ENCODE peak calls at places on chromosomes 7 and 10, in ten cellular contexts. F is GM23338, V is brain microvascular endothelial cell, W is Peyer's patch, O is heart right ventricle, G is astrocyte, R is fibroblast of lung, Y is tibial artery, S is right atrium auricular region, L is body of pancreas. K is an unnamed sample.

GRCh38 chr10:4778761-4779160 is 47.2 kb upstream of the AKR1E2 start:
- DNase-seq in F (no peak), V (no peak), W (no peak), O (no peak), G (no peak), R (no peak), Y (no peak), S (no peak), L (no peak), K (no peak)

GRCh38 chr7:31958216-31958615 is 112.0 kb downstream of the PDE1C start:
- DNase-seq in F (no peak), V (no peak), W (no peak), O (no peak), G (peak), R (peak), Y (no peak), S (no peak), L (no peak), K (peak)

GRCh38 chr7:107613439-107613838 is 33.4 kb downstream of the BCAP29 start:
- DNase-seq in F (no peak), V (no peak), W (no peak), O (no peak), G (no peak), R (no peak), Y (no peak), S (no peak), L (no peak), K (no peak)

GRCh38 chr10:98085238-98085637 is 49.2 kb upstream of the R3HCC1L start:
- DNase-seq in F (no peak), V (no peak), W (no peak), O (no peak), G (no peak), R (no peak), Y (no peak), S (no peak), L (no peak), K (no peak)

GRCh38 chr10:60827791-60828488 is 49.7 kb downstream of the CDK1 start:
- DNase-seq in F (peak), V (peak), W (no peak), O (peak), G (peak), R (no peak), Y (no peak), S (no peak), L (no peak), K (no peak)

GRCh38 chr7:124784879-124785818 is 19.6 kb upstream of the GPR37 start:
- DNase-seq in F (peak), V (peak), W (no peak), O (no peak), G (peak), R (peak), Y (no peak), S (no peak), L (peak), K (peak)

GRCh38 chr10:6647811-6648526 is 67.9 kb upstream of the PRKCQ start:
- DNase-seq in F (peak), V (peak), W (no peak), O (peak), G (peak), R (peak), Y (no peak), S (no peak), L (peak), K (no peak)

GRCh38 chr10:99659868-99660366 is 608 bp downstream of the ENTPD7 start:
- DNase-seq in F (peak), V (no peak), W (peak), O (no peak), G (no peak), R (no peak), Y (no peak), S (no peak), L (no peak), K (no peak)

GRCh38 chr10:27052646-27053045 is 47.6 kb downstream of the ANKRD26 start:
- DNase-seq in F (no peak), V (no peak), W (no peak), O (no peak), G (no peak), R (no peak), Y (no peak), S (no peak), L (no peak), K (no peak)

GRCh38 chr10:59434463-59435326 is 72.3 kb upstream of the FAM13C start:
- DNase-seq in F (no peak), V (peak), W (no peak), O (no peak), G (peak), R (peak), Y (no peak), S (no peak), L (no peak), K (no peak)

GRCh38 chr10:12051241-12051640 is 8.6 kb upstream of the UPF2 start:
- DNase-seq in F (no peak), V (no peak), W (no peak), O (no peak), G (no peak), R (no peak), Y (no peak), S (no peak), L (no peak), K (no peak)

GRCh38 chr7:104950754-104951153 is 63.3 kb upstream of the KMT2E start:
- DNase-seq in F (no peak), V (no peak), W (no peak), O (no peak), G (no peak), R (peak), Y (no peak), S (no peak), L (no peak), K (no peak)

GRCh38 chr7:135706038-135706742 is 21.8 kb downstream of the SLC13A4 start:
- DNase-seq in F (no peak), V (no peak), W (no peak), O (no peak), G (no peak), R (peak), Y (no peak), S (no peak), L (no peak), K (no peak)

GRCh38 chr10:133230387-133231195 is 574 bp downstream of the UTF1 start:
- DNase-seq in F (peak), V (no peak), W (no peak), O (no peak), G (no peak), R (no peak), Y (no peak), S (no peak), L (no peak), K (no peak)

GRCh38 chr10:78300526-78300925 is 266.9 kb downstream of the RPS24 start:
- DNase-seq in F (no peak), V (no peak), W (no peak), O (no peak), G (no peak), R (no peak), Y (no peak), S (no peak), L (no peak), K (no peak)

GRCh38 chr7:148084138-148084537 is 506.4 kb upstream of the C7orf33 start:
- DNase-seq in F (peak), V (peak), W (no peak), O (peak), G (no peak), R (peak), Y (no peak), S (no peak), L (peak), K (no peak)

GRCh38 chr7:69429817-69430501 is 168.3 kb upstream of the AUTS2 start:
- DNase-seq in F (peak), V (no peak), W (peak), O (peak), G (peak), R (peak), Y (peak), S (no peak), L (no peak), K (no peak)

GRCh38 chr10:22959292-22959691 is 31.4 kb downstream of the ARMC3 start:
- DNase-seq in F (no peak), V (no peak), W (no peak), O (no peak), G (no peak), R (no peak), Y (no peak), S (no peak), L (no peak), K (no peak)

GRCh38 chr7:44218418-44219201 is 17.8 kb downstream of the YKT6 start:
- DNase-seq in F (peak), V (no peak), W (no peak), O (no peak), G (no peak), R (no peak), Y (no peak), S (no peak), L (no peak), K (no peak)

GRCh38 chr7:74134117-74134539 is 40.0 kb upstream of the EIF4H start:
- DNase-seq in F (no peak), V (no peak), W (no peak), O (no peak), G (peak), R (no peak), Y (no peak), S (no peak), L (no peak), K (no peak)

GRCh38 chr10:29591416-29591968 is 43.3 kb downstream of the SVIL start:
- DNase-seq in F (no peak), V (no peak), W (no peak), O (no peak), G (no peak), R (peak), Y (no peak), S (no peak), L (no peak), K (no peak)

GRCh38 chr7:77811895-77812685 is 13.5 kb downstream of the PHTF2 start:
- DNase-seq in F (no peak), V (no peak), W (no peak), O (no peak), G (peak), R (peak), Y (no peak), S (no peak), L (no peak), K (peak)

GRCh38 chr10:8294779-8295178 is 240.3 kb downstream of the GATA3 start:
- DNase-seq in F (no peak), V (no peak), W (no peak), O (no peak), G (no peak), R (no peak), Y (no peak), S (no peak), L (no peak), K (no peak)

GRCh38 chr7:127976056-127976455 is 55.2 kb downstream of the LRRC4 start:
- DNase-seq in F (no peak), V (no peak), W (peak), O (no peak), G (peak), R (peak), Y (no peak), S (no peak), L (no peak), K (no peak)

GRCh38 chr7:102845351-102845750 is 67.4 kb upstream of the LRRC17 start:
- DNase-seq in F (no peak), V (no peak), W (no peak), O (no peak), G (no peak), R (no peak), Y (no peak), S (no peak), L (no peak), K (no peak)

GRCh38 chr10:12848439-12849173 is 152.9 kb downstream of the CCDC3 start:
- DNase-seq in F (no peak), V (no peak), W (no peak), O (no peak), G (no peak), R (no peak), Y (no peak), S (peak), L (no peak), K (no peak)

GRCh38 chr10:26739087-26739631 is 41.7 kb downstream of the PDSS1 start:
- DNase-seq in F (no peak), V (no peak), W (no peak), O (no peak), G (no peak), R (no peak), Y (no peak), S (no peak), L (no peak), K (no peak)

GRCh38 chr10:27383595-27384542 is 120.2 kb upstream of the RAB18 start:
- DNase-seq in F (no peak), V (no peak), W (no peak), O (no peak), G (peak), R (no peak), Y (no peak), S (no peak), L (no peak), K (no peak)

GRCh38 chr10:51888263-51888662 is 188.9 kb upstream of the CSTF2T start:
- DNase-seq in F (no peak), V (no peak), W (no peak), O (no peak), G (no peak), R (no peak), Y (no peak), S (no peak), L (no peak), K (no peak)

GRCh38 chr7:36054642-36055041 is 98.4 kb upstream of the EEPD1 start:
- DNase-seq in F (no peak), V (no peak), W (no peak), O (no peak), G (no peak), R (no peak), Y (no peak), S (no peak), L (no peak), K (no peak)

GRCh38 chr10:108957681-108958080 is 965.6 kb downstream of the XPNPEP1 start:
- DNase-seq in F (no peak), V (no peak), W (no peak), O (no peak), G (peak), R (peak), Y (peak), S (no peak), L (no peak), K (no peak)

GRCh38 chr10:24115403-24115802 is 93.5 kb upstream of the KIAA1217 start:
- DNase-seq in F (no peak), V (no peak), W (no peak), O (peak), G (no peak), R (no peak), Y (no peak), S (no peak), L (no peak), K (no peak)

GRCh38 chr7:91355680-91356435 is 91.6 kb downstream of the FZD1 start:
- DNase-seq in F (peak), V (no peak), W (no peak), O (no peak), G (no peak), R (no peak), Y (no peak), S (no peak), L (no peak), K (no peak)

GRCh38 chr7:135512135-135512887 is 2.4 kb upstream of the CNOT4 start:
- DNase-seq in F (peak), V (peak), W (no peak), O (peak), G (peak), R (peak), Y (no peak), S (peak), L (no peak), K (no peak)

GRCh38 chr10:73648252-73648651 is 7.0 kb upstream of the MYOZ1 start:
- DNase-seq in F (peak), V (no peak), W (no peak), O (no peak), G (no peak), R (peak), Y (no peak), S (peak), L (no peak), K (no peak)
- H3K4me3 ChIP-seq in F (peak), V (peak), W (peak), O (peak), G (peak), R (no peak), Y (peak), S (peak), L (peak), K (peak)

DNA sequence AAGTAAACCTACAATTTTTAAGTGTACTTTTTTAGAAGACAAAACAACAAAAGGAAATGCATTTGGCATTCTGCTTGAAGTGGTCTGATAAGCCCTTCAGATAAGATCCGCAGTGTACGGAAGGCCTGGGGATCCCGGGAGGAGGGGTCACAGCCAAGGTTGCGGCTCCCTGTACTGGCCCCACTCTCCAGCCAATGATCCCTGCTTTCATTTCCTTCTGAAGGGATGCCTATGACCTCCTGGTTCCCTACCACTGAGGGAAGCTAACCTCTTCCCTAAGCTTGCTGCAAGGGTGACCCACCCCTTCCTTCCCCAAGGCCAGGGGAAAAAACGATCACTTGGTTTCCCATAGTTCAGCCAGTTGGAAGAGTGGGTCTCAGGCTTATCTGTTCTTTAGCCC is 5.3 kb downstream of the DENND2A start:
- DNase-seq in F (peak), V (no peak), W (no peak), O (no peak), G (no peak), R (no peak), Y (no peak), S (no peak), L (no peak), K (no peak)
- H3K27ac ChIP-seq in F (peak), V (no peak), W (no peak), O (peak), G (no peak), R (no peak), Y (no peak), S (peak), L (no peak), K (no peak)

GRCh38 chr7:25995893-25996529 is 156.0 kb upstream of the NFE2L3 start:
- DNase-seq in F (peak), V (no peak), W (no peak), O (no peak), G (no peak), R (no peak), Y (no peak), S (no peak), L (peak), K (no peak)
- TF ChIP-seq CTCF in F (peak), V (no peak), W (no peak), O (no peak), G (no peak), R (no peak), Y (no peak), S (no peak), L (peak), K (no peak)

GRCh38 chr10:93438796-93439253 is 43.3 kb downstream of the MYOF start:
- DNase-seq in F (peak), V (peak), W (no peak), O (peak), G (no peak), R (no peak), Y (no peak), S (no peak), L (peak), K (no peak)
- H3K4me3 ChIP-seq in F (peak), V (no peak), W (no peak), O (no peak), G (no peak), R (no peak), Y (no peak), S (no peak), L (no peak), K (no peak)

DNA sequence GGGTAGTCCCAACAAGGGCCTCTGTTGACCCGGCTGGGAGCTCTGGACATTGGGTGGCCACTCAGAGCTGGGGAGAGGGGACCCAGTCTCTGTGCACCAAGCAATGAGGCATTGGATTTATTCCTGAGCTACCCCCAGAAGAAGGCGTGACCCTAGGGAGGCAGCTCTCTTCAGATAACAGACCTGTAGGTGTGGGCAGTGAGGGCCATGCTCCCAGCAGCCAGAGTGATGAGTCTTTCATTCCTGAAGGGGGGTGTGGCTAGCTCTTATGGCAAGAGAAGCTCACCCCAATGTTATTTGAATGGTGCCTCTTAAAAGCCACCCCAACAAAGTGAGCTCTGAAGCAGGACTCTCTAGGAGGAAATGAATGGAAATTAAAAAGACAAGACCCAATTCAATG is 20.3 kb downstream of the TEX36 start:
- DNase-seq in F (no peak), V (peak), W (no peak), O (no peak), G (peak), R (no peak), Y (no peak), S (no peak), L (no peak), K (no peak)
- H3K27ac ChIP-seq in F (no peak), V (no peak), W (no peak), O (no peak), G (peak), R (peak), Y (no peak), S (no peak), L (no peak), K (no peak)

DNA sequence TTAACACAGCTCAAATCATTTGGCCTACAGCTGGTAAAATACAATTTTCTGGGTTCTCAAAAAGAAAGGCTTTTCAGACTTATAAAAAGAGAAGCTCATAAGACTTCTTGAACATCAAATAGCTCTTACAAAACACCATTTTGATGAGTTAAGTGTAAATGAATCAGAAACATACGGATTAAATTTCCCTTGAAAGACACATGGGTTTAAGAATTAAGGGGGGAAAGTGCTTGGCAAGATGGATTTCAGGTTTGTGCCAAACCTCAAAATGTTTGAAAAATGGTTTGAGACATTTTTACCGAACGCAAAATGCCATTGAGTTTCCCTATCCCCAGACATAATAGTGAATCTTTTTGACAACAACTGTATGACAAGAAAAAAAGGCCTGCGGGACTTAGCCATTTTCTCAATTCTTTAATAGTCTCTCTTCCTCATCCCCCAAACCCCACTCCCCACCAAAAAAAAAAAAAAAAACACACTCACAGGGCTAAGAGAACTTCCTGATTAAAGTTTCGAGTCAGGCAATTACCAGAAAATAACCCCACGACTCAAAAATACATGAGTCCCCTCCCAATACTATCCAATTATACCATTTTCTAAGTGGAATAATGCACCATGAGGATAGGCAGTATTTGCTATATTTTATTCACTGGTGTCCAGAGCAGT is 260.1 kb downstream of the TRIL start:
- DNase-seq in F (no peak), V (no peak), W (no peak), O (no peak), G (peak), R (no peak), Y (no peak), S (no peak), L (no peak), K (no peak)
- TF ChIP-seq CTCF in F (no peak), V (no peak), W (no peak), O (no peak), G (no peak), R (no peak), Y (no peak), S (no peak), L (no peak), K (no peak)

GRCh38 chr10:119667562-119668328 is 16.6 kb downstream of the BAG3 start:
- DNase-seq in F (no peak), V (peak), W (no peak), O (peak), G (peak), R (peak), Y (peak), S (peak), L (peak), K (peak)

GRCh38 chr10:119666709-119667004 is 15.5 kb downstream of the BAG3 start:
- DNase-seq in F (no peak), V (no peak), W (no peak), O (no peak), G (no peak), R (no peak), Y (no peak), S (no peak), L (no peak), K (no peak)

GRCh38 chr10:119659951-119660350 is 8.8 kb downstream of the BAG3 start:
- DNase-seq in F (no peak), V (no peak), W (no peak), O (no peak), G (no peak), R (no peak), Y (no peak), S (no peak), L (no peak), K (no peak)

GRCh38 chr10:119665901-119666708 is 14.9 kb downstream of the BAG3 start:
- DNase-seq in F (no peak), V (no peak), W (no peak), O (no peak), G (no peak), R (peak), Y (no peak), S (no peak), L (no peak), K (no peak)

GRCh38 chr10:119663866-119664698 is 12.9 kb downstream of the BAG3 start:
- DNase-seq in F (no peak), V (no peak), W (no peak), O (no peak), G (no peak), R (no peak), Y (no peak), S (no peak), L (no peak), K (no peak)
- H3K4me3 ChIP-seq in F (no peak), V (no peak), W (no peak), O (no peak), G (no peak), R (peak), Y (no peak), S (no peak), L (no peak), K (no peak)

DNA sequence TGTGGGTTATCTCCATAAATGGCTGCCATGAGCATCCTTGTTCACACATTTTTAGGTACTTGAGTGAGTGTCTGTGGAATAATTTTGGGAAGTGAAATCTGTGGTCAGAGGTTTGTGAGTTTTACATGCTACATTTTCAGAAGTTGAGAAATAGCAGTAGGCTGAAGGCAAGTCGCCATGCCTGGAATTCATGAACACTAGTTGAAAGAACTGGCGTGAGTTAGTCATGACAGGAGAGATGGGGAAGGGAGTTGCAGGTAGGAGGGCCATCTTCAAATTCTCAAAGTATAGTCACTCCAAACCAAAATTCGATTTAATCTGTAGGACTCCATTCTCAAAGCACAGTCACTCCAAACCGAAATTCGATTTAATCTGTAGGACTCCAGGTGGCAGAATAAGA is 89.6 kb downstream of the EGFR start:
- DNase-seq in F (no peak), V (no peak), W (no peak), O (no peak), G (no peak), R (no peak), Y (no peak), S (no peak), L (no peak), K (no peak)
- H3K27ac ChIP-seq in F (no peak), V (no peak), W (no peak), O (no peak), G (peak), R (no peak), Y (no peak), S (no peak), L (no peak), K (no peak)

K was measured in AG04450.